ENCODE peak calls at places on chromosomes 1 and 21, in ten cellular contexts. X, H, K, T, F, R, M, A, Q and I are unnamed samples.

GRCh38 chr1:237166031-237166430 is 124.0 kb downstream of the RYR2 start:
- DNase-seq in A (no peak), T (no peak), K (no peak), X (no peak), H (no peak), Q (peak), R (no peak), M (no peak), F (no peak), I (no peak)

GRCh38 chr1:3625151-3625907 is 514 bp downstream of the TPRG1L start:
- DNase-seq in T (no peak), H (no peak), X (peak), R (no peak), F (peak), K (no peak), A (no peak), M (no peak), Q (peak), I (no peak)

GRCh38 chr1:84853743-84854721 is 39.0 kb downstream of the LPAR3 start:
- DNase-seq in A (no peak), T (peak), Q (no peak), M (no peak), R (no peak), K (no peak), H (no peak), F (no peak), X (peak), I (no peak)

GRCh38 chr1:25037174-25038074 is 107.3 kb upstream of the RUNX3 start:
- DNase-seq in H (no peak), M (no peak), F (peak), T (no peak), K (no peak), A (peak), X (peak), Q (no peak), R (peak), I (no peak)

GRCh38 chr1:17207046-17207445 is 2.1 kb downstream of the PADI1 start:
- DNase-seq in M (no peak), K (no peak), F (no peak), Q (peak), T (no peak), H (peak), R (peak), X (no peak), A (no peak), I (no peak)

GRCh38 chr1:112110031-112110430 is 120.6 kb upstream of the KCND3 start:
- DNase-seq in Q (peak), K (no peak), F (no peak), T (no peak), H (peak), M (no peak), A (no peak), R (no peak), X (no peak), I (no peak)

GRCh38 chr1:20184997-20185833 is 681 bp upstream of the UBXN10 start:
- DNase-seq in X (no peak), K (no peak), M (no peak), F (no peak), A (no peak), R (no peak), Q (no peak), T (no peak), H (no peak), I (no peak)

GRCh38 chr1:228175316-228176023 is 9.9 kb downstream of the IBA57 start:
- DNase-seq in H (no peak), M (no peak), K (no peak), F (no peak), R (no peak), Q (no peak), X (no peak), A (no peak), T (no peak), I (no peak)

GRCh38 chr1:67675800-67676199 is 9.2 kb upstream of the GADD45A start:
- DNase-seq in T (no peak), R (no peak), K (no peak), F (no peak), M (no peak), H (no peak), A (no peak), X (no peak), Q (no peak), I (no peak)

GRCh38 chr1:233132445-233132844 is 163.1 kb downstream of the PCNX2 start:
- DNase-seq in Q (no peak), H (no peak), R (no peak), A (no peak), F (no peak), X (no peak), K (no peak), T (no peak), M (no peak), I (no peak)

GRCh38 chr21:27564684-27565280 is 597.9 kb upstream of the ADAMTS5 start:
- DNase-seq in A (peak), R (no peak), T (peak), K (peak), M (no peak), Q (peak), X (peak), F (peak), H (peak), I (no peak)
- TF ChIP-seq CTCF in A (peak), R (no peak), T (peak), K (peak), M (peak), Q (peak), X (peak), F (peak), H (peak), I (peak)

GRCh38 chr1:183776731-183777130 is 28.2 kb upstream of the RGL1 start:
- DNase-seq in M (peak), H (no peak), R (no peak), A (no peak), T (no peak), F (no peak), Q (no peak), K (no peak), X (peak), I (no peak)
- TF ChIP-seq CTCF in M (no peak), H (no peak), R (no peak), A (no peak), T (no peak), F (no peak), Q (no peak), K (no peak), X (no peak), I (no peak)

GRCh38 chr21:34509151-34509550 is 2.9 kb downstream of the KCNE1 start:
- DNase-seq in F (no peak), Q (no peak), X (no peak), K (no peak), R (no peak), H (no peak), M (no peak), T (no peak), A (no peak), I (no peak)
- TF ChIP-seq CTCF in F (no peak), Q (no peak), X (peak), K (peak), R (no peak), H (no peak), M (no peak), T (no peak), A (no peak), I (no peak)

GRCh38 chr1:64965239-64966157 is 851 bp downstream of the JAK1 start:
- DNase-seq in H (peak), T (no peak), K (peak), R (peak), X (peak), M (no peak), Q (peak), F (peak), A (peak), I (peak)

GRCh38 chr1:64967381-64967780 is 1.0 kb upstream of the JAK1 start:
- DNase-seq in M (no peak), Q (peak), R (no peak), X (no peak), T (no peak), F (peak), A (no peak), K (no peak), H (no peak), I (no peak)

GRCh38 chr1:64973061-64973647 is 6.8 kb upstream of the JAK1 start:
- DNase-seq in X (no peak), F (no peak), R (no peak), A (no peak), H (no peak), T (no peak), M (no peak), Q (no peak), K (no peak), I (no peak)

GRCh38 chr1:64966158-64966963 is at the start of gene JAK1:
- DNase-seq in X (peak), M (no peak), K (peak), A (peak), T (no peak), H (peak), Q (peak), F (peak), R (peak), I (peak)

GRCh38 chr1:64969305-64970066 is 3.1 kb upstream of the JAK1 start:
- DNase-seq in Q (no peak), T (no peak), F (no peak), M (no peak), X (no peak), H (no peak), K (no peak), A (no peak), R (no peak), I (no peak)
- TF ChIP-seq CTCF in Q (no peak), T (no peak), F (no peak), M (no peak), X (peak), H (no peak), K (no peak), A (no peak), R (no peak), I (no peak)

GRCh38 chr1:180153032-180153431 is 1.6 kb upstream of the QSOX1 start:
- DNase-seq in K (no peak), H (no peak), F (no peak), R (no peak), A (no peak), X (no peak), M (no peak), Q (no peak), T (no peak), I (no peak)

GRCh38 chr1:180155202-180155682 is 573 bp downstream of the QSOX1 start:
- DNase-seq in Q (peak), K (no peak), X (no peak), R (no peak), T (no peak), A (peak), H (peak), F (peak), M (no peak), I (peak)

GRCh38 chr1:180154003-180154324 is 705 bp upstream of the QSOX1 start:
- DNase-seq in H (no peak), T (no peak), M (no peak), F (peak), K (no peak), X (no peak), R (no peak), A (no peak), Q (no peak), I (no peak)

GRCh38 chr1:180156201-180156600 is 1.5 kb downstream of the QSOX1 start:
- DNase-seq in F (no peak), M (no peak), A (no peak), X (no peak), Q (no peak), H (no peak), T (no peak), R (no peak), K (no peak), I (no peak)

GRCh38 chr1:180154325-180155201 is at the start of gene QSOX1:
- DNase-seq in Q (peak), F (peak), R (peak), T (no peak), X (peak), A (peak), M (no peak), H (peak), K (peak), I (peak)
- TF ChIP-seq CTCF in Q (no peak), F (no peak), R (peak), T (no peak), X (no peak), A (peak), M (no peak), H (no peak), K (no peak), I (peak)

DNA sequence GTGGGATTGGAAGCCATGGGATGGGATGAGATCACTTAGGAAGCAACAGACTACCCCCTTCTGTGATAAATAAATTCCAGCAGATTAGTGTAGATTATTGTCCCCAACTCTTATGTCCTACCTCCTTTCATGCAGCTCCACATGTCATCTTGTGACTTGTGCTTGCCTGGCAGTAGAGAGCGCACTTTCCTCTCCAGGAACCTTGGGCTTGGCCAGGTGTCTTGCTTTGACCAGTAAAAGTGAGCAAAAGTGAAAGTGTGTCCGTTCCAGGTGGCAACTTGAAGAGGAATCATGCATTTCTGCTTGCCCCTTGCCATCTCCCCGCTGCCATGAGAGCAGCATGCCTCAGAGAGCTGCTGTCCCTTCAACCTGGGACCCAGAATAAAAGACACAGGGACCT is 122.9 kb upstream of the ERG start:
- DNase-seq in A (no peak), Q (no peak), H (no peak), T (no peak), F (no peak), K (no peak), R (no peak), X (no peak), M (no peak), I (no peak)
- TF ChIP-seq CTCF in A (no peak), Q (no peak), H (no peak), T (no peak), F (no peak), K (no peak), R (no peak), X (no peak), M (no peak), I (no peak)

GRCh38 chr21:23853796-23854379 is 1753.4 kb downstream of the MRPL39 start:
- DNase-seq in H (no peak), A (no peak), F (no peak), K (peak), R (no peak), M (no peak), X (peak), Q (no peak), T (no peak), I (no peak)
- TF ChIP-seq CTCF in H (peak), A (peak), F (peak), K (peak), R (peak), M (peak), X (peak), Q (no peak), T (peak), I (no peak)

DNA sequence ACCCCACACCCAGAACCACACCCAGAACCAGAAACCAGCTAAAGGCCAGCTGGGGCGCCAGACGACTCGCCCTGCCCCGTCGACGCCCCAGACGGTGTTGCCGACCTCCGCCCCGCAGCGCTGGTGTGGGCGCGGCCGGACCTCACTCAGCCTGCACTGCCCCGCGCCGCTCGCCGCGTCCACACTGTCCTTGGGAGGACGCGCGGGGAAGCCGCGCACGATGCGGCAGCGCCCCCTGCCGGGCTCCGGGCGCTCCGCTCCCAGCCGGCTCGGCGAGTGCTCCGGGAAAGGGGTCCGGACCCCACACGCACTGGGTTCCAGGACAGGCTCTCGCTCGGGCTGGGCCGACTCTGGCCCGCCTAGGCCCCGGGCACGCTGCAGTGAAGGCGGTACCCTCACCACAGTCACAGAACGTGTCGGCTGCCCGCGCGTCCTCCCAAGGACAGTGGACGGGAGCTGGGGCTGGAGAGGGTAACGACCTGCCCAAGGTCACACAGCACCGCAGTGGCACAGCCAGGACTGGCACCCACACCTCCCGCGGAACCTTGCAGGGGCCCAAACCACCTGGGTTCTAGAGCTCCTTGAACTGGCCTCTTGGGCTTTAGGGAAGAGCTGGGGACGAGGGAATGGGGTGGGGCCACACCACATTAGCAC is 90.2 kb downstream of the DMRTA2 start:
- DNase-seq in H (no peak), M (no peak), Q (peak), T (no peak), X (peak), R (no peak), K (no peak), A (peak), F (peak), I (peak)
- TF ChIP-seq CTCF in H (peak), M (peak), Q (peak), T (peak), X (peak), R (peak), K (peak), A (peak), F (peak), I (peak)

GRCh38 chr1:234909851-234910250 is 218.8 kb downstream of the TOMM20 start:
- DNase-seq in A (no peak), K (no peak), R (no peak), H (no peak), M (no peak), Q (no peak), T (no peak), F (no peak), X (no peak), I (no peak)

GRCh38 chr1:234913771-234914170 is 214.9 kb downstream of the TOMM20 start:
- DNase-seq in T (no peak), Q (no peak), R (no peak), M (no peak), A (no peak), K (no peak), X (no peak), F (no peak), H (no peak), I (no peak)

GRCh38 chr1:234914606-234915290 is 213.9 kb downstream of the TOMM20 start:
- DNase-seq in H (no peak), M (no peak), K (no peak), F (no peak), X (no peak), R (no peak), T (no peak), A (no peak), Q (no peak), I (no peak)

GRCh38 chr1:234911787-234912186 is 216.8 kb downstream of the TOMM20 start:
- DNase-seq in K (no peak), R (no peak), H (no peak), T (no peak), Q (no peak), F (peak), X (no peak), M (no peak), A (peak), I (no peak)

DNA sequence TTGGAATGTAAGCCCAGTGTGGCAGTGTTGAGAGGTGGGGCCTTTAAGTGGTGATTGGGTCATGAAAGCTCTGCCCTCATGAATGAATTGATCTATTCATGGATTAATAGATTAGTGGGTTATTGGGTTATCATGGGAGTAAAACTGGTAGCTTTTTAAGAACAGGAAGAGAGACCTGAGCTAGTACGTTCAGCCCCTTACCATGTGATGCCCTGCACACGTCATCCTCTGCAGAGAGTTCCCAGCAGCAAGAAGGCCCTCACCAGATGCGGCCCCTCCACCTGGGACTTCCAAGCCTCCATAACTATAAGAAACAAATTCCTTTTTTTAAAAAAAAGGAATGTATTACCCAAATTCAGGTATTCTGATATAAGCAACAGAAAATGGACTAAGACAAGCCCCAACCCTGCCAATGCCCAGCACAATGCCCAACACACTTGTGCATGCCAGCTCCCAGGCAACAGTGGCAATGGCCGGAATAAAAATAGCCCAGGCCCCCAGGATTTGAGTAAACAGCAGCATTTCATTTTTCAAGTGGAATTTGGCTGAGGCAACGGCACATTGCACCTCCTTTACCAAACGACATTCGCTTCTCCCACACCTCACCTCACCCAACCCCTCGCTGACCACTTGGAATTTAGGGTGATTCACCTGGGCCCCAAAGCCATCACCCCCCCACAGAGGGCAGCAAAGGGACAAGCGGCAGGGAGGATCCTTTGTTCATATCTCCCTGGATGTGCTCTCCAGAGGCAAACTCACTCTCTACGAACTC is 215.9 kb downstream of the TOMM20 start:
- DNase-seq in K (no peak), T (no peak), X (no peak), M (no peak), Q (peak), H (no peak), A (no peak), F (no peak), R (no peak), I (no peak)
- TF ChIP-seq CTCF in K (no peak), T (no peak), X (peak), M (no peak), Q (no peak), H (no peak), A (no peak), F (no peak), R (no peak), I (no peak)

GRCh38 chr21:44552681-44553080 is 1.4 kb upstream of the KRTAP10-2 start:
- DNase-seq in A (no peak), M (no peak), H (no peak), K (no peak), T (no peak), F (no peak), Q (no peak), X (no peak), R (no peak), I (no peak)

GRCh38 chr21:44552136-44552535 is 831 bp upstream of the KRTAP10-2 start:
- DNase-seq in M (no peak), F (no peak), X (no peak), A (no peak), T (no peak), Q (no peak), H (no peak), R (no peak), K (no peak), I (no peak)

GRCh38 chr21:44551290-44552015 is at the start of gene KRTAP10-2:
- DNase-seq in H (no peak), T (no peak), R (no peak), A (no peak), F (no peak), M (no peak), X (no peak), K (no peak), Q (no peak), I (no peak)

GRCh38 chr21:44549525-44550211 is 1.6 kb downstream of the KRTAP10-2 start:
- DNase-seq in M (no peak), R (no peak), A (no peak), X (no peak), F (no peak), H (no peak), Q (no peak), T (no peak), K (no peak), I (no peak)

GRCh38 chr21:44550807-44551206 is 498 bp downstream of the KRTAP10-2 start:
- DNase-seq in R (no peak), K (no peak), A (no peak), H (no peak), F (no peak), T (no peak), M (no peak), Q (no peak), X (no peak), I (no peak)
- TF ChIP-seq CTCF in R (no peak), K (no peak), A (no peak), H (no peak), F (no peak), T (no peak), M (no peak), Q (no peak), X (no peak), I (no peak)